ENCODE peak calls at places on chromosomes 6 and 20, in six cellular contexts. M, T, Y, D, H and I are unnamed samples. For H3K9me3 and H3K4me1, the result is how much of the 10 kb centered on the place peaks cover.

GRCh38 chr6:71349395-71349794 is 60.8 kb downstream of the OGFRL1 start:
- DNase-seq in T (peak), M (no peak), D (no peak), H (no peak), Y (no peak), I (no peak)

GRCh38 chr6:44126320-44127149 is 717 bp downstream of the MRPL14 start:
- DNase-seq in M (peak), H (peak), D (peak), Y (peak), T (peak), I (peak)

GRCh38 chr6:5671162-5671561 is 335.6 kb downstream of the NRN1 start:
- DNase-seq in T (no peak), D (no peak), H (no peak), M (peak), Y (no peak), I (peak)

GRCh38 chr20:37524221-37524700 is 3.2 kb downstream of the NNAT start:
- DNase-seq in M (peak), D (no peak), H (peak), T (no peak), Y (no peak), I (no peak)

GRCh38 chr6:157224178-157224956 is 99.0 kb downstream of the TMEM242 start:
- DNase-seq in T (peak), Y (peak), H (no peak), M (no peak), D (no peak), I (no peak)

GRCh38 chr6:31615748-31616147 is 714 bp downstream of the AIF1 start:
- DNase-seq in M (no peak), T (peak), D (no peak), Y (no peak), H (no peak), I (no peak)

GRCh38 chr6:46042355-46042999 is 26.8 kb upstream of the CLIC5 start:
- DNase-seq in M (peak), H (no peak), Y (no peak), T (peak), D (peak), I (no peak)

GRCh38 chr6:106387875-106388274 is 27.4 kb downstream of the CRYBG1 start:
- DNase-seq in H (no peak), Y (no peak), T (no peak), D (no peak), M (no peak), I (no peak)

GRCh38 chr6:116562614-116563013 is 8.7 kb upstream of the RWDD1 start:
- DNase-seq in D (no peak), T (no peak), H (no peak), M (peak), Y (no peak), I (no peak)

GRCh38 chr6:88368071-88368787 is 202.1 kb upstream of the CNR1 start:
- DNase-seq in D (no peak), T (no peak), M (no peak), H (no peak), Y (no peak), I (no peak)

GRCh38 chr20:43955244-43956191 is 40.9 kb downstream of the TOX2 start:
- DNase-seq in M (peak), D (no peak), Y (no peak), T (no peak), H (no peak), I (peak)

GRCh38 chr20:63062188-63063140 is 55.7 kb upstream of the BHLHE23 start:
- DNase-seq in M (no peak), Y (peak), D (peak), H (peak), T (no peak), I (peak)

GRCh38 chr20:32134026-32134425 is 24.5 kb downstream of the TM9SF4 start:
- DNase-seq in H (no peak), D (no peak), Y (no peak), M (no peak), T (no peak), I (no peak)

GRCh38 chr20:49181265-49181877 is 6.8 kb downstream of the STAU1 start:
- DNase-seq in M (no peak), D (no peak), H (no peak), Y (no peak), T (no peak), I (no peak)

GRCh38 chr6:2448826-2449571 is 203.6 kb upstream of the GMDS start:
- DNase-seq in Y (no peak), D (no peak), M (peak), H (peak), T (peak), I (peak)

GRCh38 chr20:32227744-32228688 is 20.3 kb downstream of the POFUT1 start:
- DNase-seq in D (peak), Y (peak), M (no peak), H (peak), T (no peak), I (no peak)

GRCh38 chr6:138614151-138614550 is 114.9 kb upstream of the NHSL1 start:
- DNase-seq in M (no peak), H (no peak), D (no peak), T (no peak), Y (no peak), I (no peak)

GRCh38 chr20:63574156-63574828 is at the start of gene HELZ2:
- DNase-seq in T (peak), Y (peak), M (peak), D (peak), H (peak), I (peak)

GRCh38 chr6:43673444-43674063 is 14.0 kb downstream of the MRPS18A start:
- DNase-seq in H (no peak), Y (no peak), D (no peak), M (no peak), T (no peak), I (peak)

GRCh38 chr20:33814238-33814712 is 3.1 kb downstream of the CHMP4B start:
- DNase-seq in Y (no peak), D (no peak), M (peak), T (no peak), H (peak), I (no peak)

GRCh38 chr20:63441136-63441776 is 31.2 kb downstream of the KCNQ2 start:
- DNase-seq in T (no peak), H (no peak), D (no peak), Y (no peak), M (no peak), I (no peak)

GRCh38 chr6:116363759-116364158 is 7.0 kb upstream of the DSE start:
- DNase-seq in D (no peak), T (no peak), M (no peak), Y (no peak), H (no peak), I (no peak)

GRCh38 chr20:32775240-32775991 is 13.2 kb downstream of the DNMT3B start:
- DNase-seq in H (no peak), T (no peak), D (no peak), M (no peak), Y (no peak), I (no peak)

GRCh38 chr20:3798908-3799248 is 2.8 kb downstream of the CDC25B start:
- DNase-seq in H (peak), M (no peak), T (no peak), D (no peak), Y (no peak), I (no peak)

GRCh38 chr6:49535795-49536194 is 14.7 kb upstream of the C6orf141 start:
- DNase-seq in T (no peak), H (no peak), D (no peak), M (no peak), Y (no peak), I (no peak)

GRCh38 chr6:162621246-162621645 is 106.3 kb downstream of the PRKN start:
- DNase-seq in M (no peak), Y (no peak), T (no peak), D (no peak), H (no peak), I (peak)

GRCh38 chr20:36273414-36274247 is 32.5 kb upstream of the DLGAP4 start:
- DNase-seq in T (peak), H (no peak), D (no peak), Y (no peak), M (peak), I (no peak)

GRCh38 chr6:105045546-105045945 is 88.6 kb downstream of the LIN28B start:
- DNase-seq in Y (no peak), T (no peak), H (no peak), M (no peak), D (no peak), I (no peak)

GRCh38 chr6:150527100-150527499 is 72.6 kb upstream of the PLEKHG1 start:
- DNase-seq in H (no peak), T (no peak), M (no peak), Y (no peak), D (no peak), I (no peak)

GRCh38 chr6:15020114-15020770 is 225.6 kb upstream of the JARID2 start:
- DNase-seq in H (no peak), M (peak), T (no peak), D (no peak), Y (no peak), I (no peak)

GRCh38 chr20:36569847-36570429 is 3.5 kb upstream of the TGIF2 start:
- DNase-seq in D (no peak), M (peak), T (no peak), H (no peak), Y (no peak), I (no peak)

GRCh38 chr20:34190679-34191090 is 50.5 kb upstream of the ASIP start:
- DNase-seq in H (peak), D (peak), T (peak), Y (peak), M (peak), I (peak)

GRCh38 chr6:109743739-109744138 is 52.6 kb downstream of the FIG4 start:
- DNase-seq in H (no peak), D (no peak), T (no peak), M (no peak), Y (no peak), I (peak)

GRCh38 chr6:112180095-112180820 is 74.1 kb downstream of the LAMA4 start:
- DNase-seq in H (no peak), T (peak), M (peak), Y (no peak), D (no peak), I (peak)

GRCh38 chr6:29656157-29656556 is 735 bp upstream of the MOG start:
- DNase-seq in D (peak), Y (no peak), M (no peak), H (no peak), T (no peak), I (no peak)

GRCh38 chr6:136762022-136762975 is 30.0 kb downstream of the MAP3K5 start:
- DNase-seq in D (no peak), Y (no peak), T (peak), M (no peak), H (no peak), I (no peak)

GRCh38 chr6:3654898-3655297 is 96.6 kb downstream of the PXDC1 start:
- DNase-seq in T (no peak), D (no peak), M (no peak), Y (no peak), H (no peak), I (no peak)

GRCh38 chr6:53103993-53104675 is 38.9 kb downstream of the FBXO9 start:
- DNase-seq in T (peak), H (no peak), D (no peak), M (peak), Y (no peak), I (no peak)

GRCh38 chr20:64103871-64104666 is 3.3 kb downstream of the NPBWR2 start:
- DNase-seq in M (no peak), D (peak), H (peak), T (no peak), Y (peak), I (no peak)

GRCh38 chr20:18974660-18975059 is 161.1 kb downstream of the SCP2D1 start:
- DNase-seq in H (no peak), T (no peak), M (no peak), D (no peak), Y (no peak), I (no peak)

GRCh38 chr20:18981956-18982539 is 168.5 kb downstream of the SCP2D1 start:
- DNase-seq in M (no peak), H (no peak), Y (no peak), D (no peak), T (no peak), I (no peak)

GRCh38 chr20:18978311-18978710 is 164.7 kb downstream of the SCP2D1 start:
- DNase-seq in D (no peak), Y (no peak), H (no peak), T (no peak), M (no peak), I (no peak)

GRCh38 chr20:18977441-18977840 is 163.9 kb downstream of the SCP2D1 start:
- DNase-seq in H (no peak), D (no peak), M (no peak), T (no peak), Y (no peak), I (no peak)

DNA sequence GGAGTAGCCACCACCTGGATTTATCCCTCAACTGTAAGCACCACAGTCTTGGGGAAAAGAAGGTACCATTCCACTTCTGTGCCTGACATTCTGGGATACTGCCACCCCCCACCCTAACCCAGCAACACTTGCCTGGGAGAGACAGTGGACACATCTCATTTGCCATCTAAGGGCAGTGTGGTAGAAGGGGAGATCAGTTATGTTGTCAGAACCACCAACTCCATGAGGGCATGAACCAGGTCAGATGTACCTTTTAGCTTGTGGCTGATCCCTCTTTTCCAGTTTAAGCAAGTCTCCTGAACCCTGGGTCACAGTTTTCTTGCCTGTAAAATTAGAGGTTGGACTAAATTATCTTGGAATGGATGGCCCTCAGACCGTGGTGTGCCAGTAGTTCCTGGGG is 165.5 kb downstream of the SCP2D1 start:
- DNase-seq in T (no peak), Y (no peak), M (no peak), H (no peak), D (no peak), I (no peak)
- TF ChIP-seq CTCF in T (no peak), Y (no peak), M (no peak), H (no peak), D (no peak), I (no peak)

GRCh38 chr20:61055130-61055529 is 196.9 kb upstream of the CDH4 start:
- DNase-seq in D (no peak), M (no peak), H (no peak), T (no peak), Y (no peak), I (no peak)

GRCh38 chr20:61054411-61054810 is 197.7 kb upstream of the CDH4 start:
- DNase-seq in T (no peak), D (no peak), M (no peak), Y (no peak), H (no peak), I (no peak)

GRCh38 chr20:61056627-61057312 is 195.3 kb upstream of the CDH4 start:
- DNase-seq in Y (no peak), D (no peak), H (no peak), T (no peak), M (no peak), I (no peak)

GRCh38 chr20:61056136-61056535 is 195.9 kb upstream of the CDH4 start:
- DNase-seq in H (no peak), T (no peak), D (no peak), Y (no peak), M (no peak), I (no peak)

GRCh38 chr20:61055642-61056041 is 196.4 kb upstream of the CDH4 start:
- DNase-seq in M (no peak), Y (no peak), H (no peak), D (no peak), T (no peak), I (no peak)
- H3K9me3 ChIP-seq in M (under half), Y (under half), H (under half), D (under half), T (under half), I (under half)

DNA sequence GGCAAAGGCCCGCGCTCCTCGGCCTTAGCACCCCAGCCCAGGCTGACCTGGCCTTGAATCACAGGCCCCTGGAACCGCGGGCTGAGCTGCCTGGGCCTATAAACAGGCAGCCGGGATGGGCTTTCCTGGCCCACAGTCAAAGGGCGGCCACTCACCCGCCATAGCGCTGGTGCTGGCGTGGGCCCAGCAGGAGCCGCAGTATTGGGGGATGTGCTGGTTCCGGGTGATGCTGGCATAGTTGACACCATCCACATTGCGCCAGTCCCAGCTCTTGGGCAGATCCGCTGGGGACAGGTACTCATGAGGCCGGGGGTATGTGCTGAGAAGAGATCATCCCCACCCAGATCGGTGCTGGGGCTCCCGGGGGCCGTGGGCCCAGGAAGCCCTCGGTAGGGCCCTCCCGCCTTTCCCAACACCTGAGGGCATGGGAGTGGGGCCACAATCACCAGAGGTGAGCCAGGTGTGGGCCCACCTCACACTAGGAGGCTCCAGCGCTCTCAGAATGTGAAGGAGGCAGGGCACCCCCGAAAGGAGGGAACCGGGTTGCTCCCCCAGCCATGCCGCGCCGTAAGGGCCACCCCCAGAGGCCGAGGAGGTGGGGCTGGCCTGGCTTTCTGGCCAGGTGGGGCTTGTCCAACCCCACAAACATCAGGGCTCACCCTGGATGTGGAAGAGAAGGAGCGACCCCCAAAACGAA is 739 bp downstream of the CTSZ start:
- DNase-seq in Y (peak), M (no peak), D (no peak), T (peak), H (peak), I (peak)
- H3K4me1 ChIP-seq in Y (under half), M (under half), D (half or more), T (half or more), H (under half), I (under half)

GRCh38 chr6:119076173-119076965 is 2.1 kb downstream of the FAM184A start:
- DNase-seq in Y (no peak), D (no peak), M (no peak), H (no peak), T (no peak), I (no peak)

GRCh38 chr6:119079288-119079809 is 885 bp upstream of the FAM184A start:
- DNase-seq in T (no peak), H (no peak), D (no peak), Y (no peak), M (no peak), I (no peak)

GRCh38 chr6:119076966-119077642 is 1.4 kb downstream of the FAM184A start:
- DNase-seq in T (no peak), H (no peak), M (no peak), D (no peak), Y (no peak), I (no peak)

GRCh38 chr6:119078449-119079287 is at the start of gene FAM184A:
- DNase-seq in T (no peak), M (peak), D (peak), H (peak), Y (peak), I (peak)

DNA sequence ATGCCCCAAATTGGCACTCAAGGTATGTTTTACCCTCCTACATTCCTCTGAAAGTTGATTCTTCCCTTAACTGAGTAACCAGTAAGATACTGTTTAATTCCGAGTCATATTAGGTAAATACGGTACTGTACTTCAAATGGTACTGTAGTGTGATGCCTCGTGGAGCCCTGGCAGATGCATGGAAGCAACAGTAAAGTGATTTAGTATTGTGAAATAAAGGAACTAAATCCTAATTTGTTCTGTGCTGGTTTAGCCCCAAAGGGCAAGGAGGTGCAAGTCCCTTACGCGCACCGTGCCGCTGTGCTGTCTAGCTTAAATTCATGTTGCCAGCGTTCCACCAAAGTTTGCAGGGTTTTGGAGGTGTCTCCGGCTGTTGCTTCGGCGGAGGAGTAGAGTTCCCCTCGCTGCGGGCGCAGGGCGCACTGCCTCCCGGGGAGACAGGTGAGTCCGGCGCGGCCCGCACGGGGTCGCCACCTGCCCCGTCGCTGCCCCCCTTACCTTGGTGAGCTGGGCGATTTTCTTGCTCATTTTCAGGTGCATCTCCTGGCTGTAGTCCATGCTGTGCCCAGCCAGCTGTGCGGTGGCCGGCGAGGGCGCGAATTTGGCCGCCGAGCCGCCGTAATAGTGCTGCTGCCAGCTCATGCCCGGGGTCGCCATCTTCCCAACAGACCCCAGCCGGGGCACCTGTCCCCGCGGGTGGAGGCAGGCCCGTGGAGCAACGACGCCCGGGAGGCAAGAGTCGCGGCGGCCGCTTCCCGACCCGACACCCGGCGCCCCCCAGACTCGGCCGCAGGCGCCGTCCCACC is 618 bp downstream of the FAM184A start:
- DNase-seq in Y (peak), D (no peak), H (peak), M (peak), T (no peak), I (peak)
- TF ChIP-seq CTCF in Y (peak), D (no peak), H (no peak), M (peak), T (no peak), I (no peak)

DNA sequence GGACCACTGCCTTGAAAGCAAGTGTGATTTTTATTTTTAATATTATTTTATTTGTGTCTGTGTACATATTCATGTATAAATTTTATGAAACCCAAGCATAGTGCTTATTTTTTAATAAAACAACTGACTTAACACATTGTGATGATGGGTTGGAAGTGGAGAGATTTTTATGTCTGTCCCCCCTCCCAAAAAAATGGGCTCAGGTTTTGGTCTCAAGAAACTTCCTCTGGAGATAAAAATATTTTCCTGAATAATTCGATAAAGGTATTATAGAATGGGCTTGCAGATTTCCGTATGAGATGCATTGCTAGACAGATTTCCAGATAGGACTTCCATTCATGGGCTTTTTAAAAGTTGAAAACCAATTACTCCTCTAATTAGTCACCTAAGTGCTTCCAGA is 2.7 kb downstream of the FOXQ1 start:
- DNase-seq in H (no peak), Y (no peak), T (no peak), D (no peak), M (no peak), I (no peak)
- H3K9me3 ChIP-seq in H (under half), Y (under half), T (under half), D (under half), M (under half), I (under half)